ENCODE peak calls at places on chromosomes 3 and 15, in five cellular contexts. U is upper lobe of right lung, K is heart left ventricle, H is uterus, D is psoas muscle. Z is an unnamed sample.

GRCh38 chr3:193134895-193135294 is 106.1 kb upstream of the PLAAT1 start:
- DNase-seq in H (no peak), K (no peak), U (no peak), D (no peak), Z (no peak)

GRCh38 chr3:119964294-119964693 is 130.0 kb downstream of the GSK3B start:
- DNase-seq in U (no peak), H (no peak), K (no peak), D (no peak), Z (no peak)

GRCh38 chr3:159151130-159151529 is 349.3 kb downstream of the MFSD1 start:
- DNase-seq in D (no peak), U (no peak), K (no peak), H (no peak), Z (no peak)

GRCh38 chr3:151483488-151483887 is 22.6 kb upstream of the IGSF10 start:
- DNase-seq in U (no peak), H (no peak), D (no peak), K (no peak), Z (no peak)

GRCh38 chr15:77030928-77031375 is 36.0 kb downstream of the PSTPIP1 start:
- DNase-seq in U (peak; percentile 65), H (peak; percentile 12), D (peak; percentile 35), K (peak; percentile 16), Z (peak; percentile 42)

GRCh38 chr15:90362936-90363212 is 10.8 kb downstream of the ZNF774 start:
- DNase-seq in K (no peak), D (no peak), H (peak; percentile 79), U (no peak), Z (no peak)

GRCh38 chr15:28260722-28261121 is 61.3 kb downstream of the HERC2 start:
- DNase-seq in D (peak; percentile 69), U (no peak), H (no peak), K (peak; percentile 61), Z (no peak)

GRCh38 chr3:123119802-123120201 is 53.0 kb downstream of the PDIA5 start:
- DNase-seq in H (no peak), D (no peak), U (no peak), K (no peak), Z (no peak)

GRCh38 chr3:128383316-128384235 is 83.1 kb downstream of the DNAJB8 start:
- DNase-seq in D (peak; percentile 89), H (peak; percentile 52), K (peak; percentile 82), U (peak; percentile 88), Z (peak; percentile 81)

GRCh38 chr3:171788546-171789351 is 21.5 kb downstream of the PLD1 start:
- DNase-seq in H (no peak), D (no peak), U (no peak), K (no peak), Z (no peak)

GRCh38 chr15:64092864-64093626 is 593 bp downstream of the CIAO2A start:
- DNase-seq in K (peak; percentile 69), H (peak; percentile 29), U (no peak), D (peak; percentile 75), Z (peak; percentile 78)

GRCh38 chr3:177300039-177300833 is 103.0 kb upstream of the TBL1XR1 start:
- DNase-seq in K (peak; percentile 41), H (no peak), D (no peak), U (no peak), Z (no peak)

GRCh38 chr15:88450125-88450798 is 16.9 kb downstream of the MRPL46 start:
- DNase-seq in H (peak; percentile 36), D (peak; percentile 66), U (no peak), K (peak; percentile 61), Z (peak; percentile 79)

GRCh38 chr15:41919954-41920538 is 26.2 kb upstream of the SPTBN5 start:
- DNase-seq in K (no peak), D (peak; percentile 66), H (no peak), U (peak; percentile 10), Z (no peak)

GRCh38 chr3:58646503-58646902 is 20.1 kb downstream of the FAM3D start:
- DNase-seq in K (no peak), U (no peak), H (no peak), D (no peak), Z (no peak)

GRCh38 chr3:197308591-197308990 is 10.2 kb upstream of the DLG1 start:
- DNase-seq in K (peak; percentile 41), H (no peak), D (no peak), U (no peak), Z (no peak)

GRCh38 chr15:25176991-25177954 is 222.5 kb downstream of the SNRPN start:
- DNase-seq in H (peak; percentile 9), K (peak; percentile 15), U (peak; percentile 48), D (peak; percentile 28), Z (peak; percentile 37)

GRCh38 chr15:80478075-80478474 is 73.9 kb downstream of the ARNT2 start:
- DNase-seq in U (no peak), K (no peak), H (no peak), D (no peak), Z (no peak)

GRCh38 chr3:136067211-136067610 is 101.7 kb downstream of the PPP2R3A start:
- DNase-seq in H (no peak), K (no peak), U (no peak), D (no peak), Z (no peak)

GRCh38 chr3:127275287-127275781 is 12.5 kb downstream of the PRR20G start:
- DNase-seq in U (no peak), D (no peak), H (no peak), K (no peak), Z (no peak)

GRCh38 chr3:28544831-28545230 is 196.2 kb upstream of the AZI2 start:
- DNase-seq in D (no peak), K (no peak), U (no peak), H (no peak), Z (no peak)

GRCh38 chr15:76107169-76107568 is 47.4 kb downstream of the TMEM266 start:
- DNase-seq in U (no peak), K (no peak), D (peak; percentile 79), H (no peak), Z (no peak)

GRCh38 chr15:64013179-64014043 is 32.9 kb downstream of the DAPK2 start:
- DNase-seq in K (no peak), D (no peak), U (no peak), H (no peak), Z (no peak)

GRCh38 chr15:89130194-89130593 is 41.9 kb downstream of the ABHD2 start:
- DNase-seq in D (no peak), U (no peak), H (no peak), K (no peak), Z (no peak)

GRCh38 chr3:111831840-111832239 is 27.2 kb upstream of the PHLDB2 start:
- DNase-seq in K (no peak), D (no peak), H (no peak), U (no peak), Z (no peak)

GRCh38 chr3:185712337-185712736 is 112.5 kb downstream of the IGF2BP2 start:
- DNase-seq in K (no peak), U (no peak), D (no peak), H (no peak), Z (no peak)

GRCh38 chr3:40329081-40329480 is 19.6 kb downstream of the EIF1B start:
- DNase-seq in D (no peak), H (no peak), K (no peak), U (no peak), Z (no peak)

GRCh38 chr3:24323272-24323671 is 171.4 kb downstream of the THRB start:
- DNase-seq in U (no peak), D (no peak), H (no peak), K (no peak), Z (no peak)

GRCh38 chr15:91385301-91385700 is 285.2 kb downstream of the SV2B start:
- DNase-seq in U (no peak), H (no peak), D (no peak), K (no peak), Z (no peak)

GRCh38 chr3:190811775-190812480 is 50.6 kb downstream of the GMNC start:
- DNase-seq in D (no peak), H (no peak), U (no peak), K (peak; percentile 33), Z (no peak)
- H3K4me3 ChIP-seq in D (peak overlapping the region; percentile 7), H (no peak overlapping the region), U (peak overlapping the region; percentile 0), K (no peak overlapping the region), Z (no peak overlapping the region)

GRCh38 chr3:12423131-12423530 is 61.1 kb upstream of the TSEN2 start:
- DNase-seq in H (no peak), U (no peak), D (no peak), K (no peak), Z (no peak)
- H3K4me1 ChIP-seq in H (no peaks in the 10 kb centered on the region), U (peaks cover 16% of the 10 kb centered on the region), D (peaks cover 3% of the 10 kb centered on the region), K (peaks cover 10% of the 10 kb centered on the region), Z (no peaks in the 10 kb centered on the region)

DNA sequence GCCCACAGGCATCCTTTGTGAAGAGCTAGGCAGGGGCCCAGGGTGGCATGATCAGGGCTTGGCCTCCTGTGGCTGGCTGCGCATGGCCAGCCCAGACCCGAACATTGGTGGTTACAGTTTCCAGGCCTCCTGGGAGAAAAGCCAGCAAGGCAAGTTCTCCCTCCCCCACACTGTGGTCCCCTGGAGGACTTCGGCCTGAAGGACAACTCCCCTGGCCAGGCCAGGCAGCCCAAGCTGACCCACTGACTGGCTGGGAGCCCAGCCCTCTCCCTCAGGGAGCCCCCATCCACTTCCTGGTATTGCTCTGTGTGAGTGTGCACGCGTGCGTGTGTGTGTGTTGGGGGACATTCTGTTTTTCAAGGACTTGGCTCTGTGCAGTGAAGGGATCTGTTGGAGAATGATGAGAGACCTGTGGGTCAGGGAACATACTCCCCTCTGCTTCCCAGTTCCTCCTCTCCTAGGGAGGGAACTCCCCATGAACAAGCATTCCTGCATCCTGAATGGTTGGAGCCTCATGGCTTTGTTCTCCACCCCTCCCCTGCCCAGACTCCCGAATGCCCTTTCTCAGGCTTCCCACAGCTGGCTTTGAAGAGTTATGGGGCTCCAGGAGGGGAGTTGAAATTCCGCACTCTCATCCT is 29.5 kb downstream of the CORO2B start:
- DNase-seq in U (no peak), K (peak; percentile 91), H (peak; percentile 88), D (peak; percentile 96), Z (peak; percentile 90)
- H3K27ac ChIP-seq in U (peak overlapping the region; percentile 51), K (peak overlapping the region; percentile 65), H (peak overlapping the region; percentile 25), D (peak overlapping the region; percentile 16), Z (peak overlapping the region; percentile 12)

GRCh38 chr15:78130012-78130353 is 1.3 kb downstream of the CIB2 start:
- DNase-seq in H (no peak), U (no peak), K (no peak), D (no peak), Z (no peak)
- H3K4me3 ChIP-seq in H (no peak overlapping the region), U (no peak overlapping the region), K (no peak overlapping the region), D (no peak overlapping the region), Z (no peak overlapping the region)

DNA sequence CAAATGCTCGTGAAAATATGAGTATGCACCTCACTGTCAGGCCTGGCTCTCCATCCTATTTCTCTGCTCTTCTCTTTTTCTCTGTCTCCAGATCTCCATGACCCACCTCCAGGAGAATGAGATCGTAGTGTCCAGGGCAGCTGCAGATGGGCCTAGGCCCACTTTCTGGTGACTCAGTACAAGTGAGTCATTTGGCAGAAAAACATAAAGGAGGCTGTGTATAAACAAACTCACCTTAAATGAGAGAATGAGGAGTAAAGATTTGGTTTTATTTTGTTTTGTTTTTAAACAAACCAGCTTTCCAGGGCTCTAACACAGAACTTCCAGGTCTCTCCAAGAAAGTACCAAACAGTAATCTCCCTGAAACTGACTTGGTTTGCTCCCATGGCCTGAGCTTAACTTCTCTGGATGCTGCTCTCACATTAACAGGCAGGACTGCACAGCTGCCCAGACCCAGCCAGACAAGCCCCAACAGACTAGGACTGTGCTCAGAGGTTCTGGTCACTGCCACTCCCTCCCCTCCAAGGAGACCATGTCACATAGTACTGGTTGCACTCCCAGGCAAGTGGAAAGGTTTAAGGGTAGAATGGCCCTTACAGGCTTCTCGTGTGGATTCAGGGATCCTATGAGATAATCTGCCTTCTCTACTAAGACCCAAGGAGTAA is 1.5 kb upstream of the HEG1 start:
- DNase-seq in U (no peak), D (no peak), H (peak; percentile 71), K (no peak), Z (no peak)
- H3K4me1 ChIP-seq in U (peaks cover 56% of the 10 kb centered on the region), D (peaks cover 54% of the 10 kb centered on the region), H (no peaks in the 10 kb centered on the region), K (peaks cover 63% of the 10 kb centered on the region), Z (peaks cover 9% of the 10 kb centered on the region)